ENCODE peak calls at places on chromosomes 7 and 10, in nine cellular contexts. F is GM23338, W is kidney epithelial cell, U is left ventricle myocardium inferior, T is nephron progenitor cell, Y is HFF-Myc, G is hepatocyte, C is RWPE1, Q is HCT116. M is an unnamed sample.

GRCh38 chr10:90925078-90926029 is 4.5 kb upstream of the ANKRD1 start:
- DNase-seq in F (peak; percentile 95), W (no peak), U (no peak), T (no peak), Y (no peak), G (no peak), C (no peak), Q (no peak), M (no peak)

GRCh38 chr10:104040862-104041789 is 44.6 kb downstream of the COL17A1 start:
- DNase-seq in F (no peak), W (no peak), U (no peak), T (no peak), Y (no peak), G (no peak), C (no peak), Q (no peak), M (no peak)

GRCh38 chr10:75919913-75920312 is 488.5 kb downstream of the LRMDA start:
- DNase-seq in F (no peak), W (no peak), U (no peak), T (no peak), Y (no peak), G (no peak), C (no peak), Q (no peak), M (no peak)

GRCh38 chr7:39430441-39430840 is 135.8 kb upstream of the YAE1 start:
- DNase-seq in F (no peak), W (no peak), U (no peak), T (no peak), Y (no peak), G (no peak), C (no peak), Q (no peak), M (no peak)

GRCh38 chr10:8053446-8054242 is 844 bp upstream of the GATA3 start:
- DNase-seq in F (peak; percentile 95), W (no peak), U (peak; percentile 78), T (peak; percentile 96), Y (peak; percentile 37), G (peak; percentile 95), C (peak; percentile 97), Q (peak; percentile 55), M (peak; percentile 81)

GRCh38 chr10:84333864-84334451 is 5.6 kb downstream of the CCSER2 start:
- DNase-seq in F (peak; percentile 53), W (no peak), U (no peak), T (no peak), Y (no peak), G (no peak), C (peak; percentile 69), Q (no peak), M (no peak)

GRCh38 chr7:155451522-155452239 is 6.2 kb upstream of the EN2 start:
- DNase-seq in F (no peak), W (no peak), U (no peak), T (no peak), Y (no peak), G (no peak), C (no peak), Q (no peak), M (no peak)

GRCh38 chr7:151007469-151007898 is 16.7 kb downstream of the NOS3 start:
- DNase-seq in F (no peak), W (no peak), U (no peak), T (no peak), Y (no peak), G (no peak), C (no peak), Q (no peak), M (no peak)

GRCh38 chr7:42096681-42097637 is 140.1 kb downstream of the GLI3 start:
- DNase-seq in F (no peak), W (no peak), U (peak; percentile 61), T (peak; percentile 33), Y (no peak), G (peak; percentile 28), C (no peak), Q (no peak), M (no peak)

GRCh38 chr10:33195608-33196376 is 138.7 kb downstream of the NRP1 start:
- DNase-seq in F (no peak), W (no peak), U (no peak), T (no peak), Y (no peak), G (peak; percentile 29), C (no peak), Q (no peak), M (no peak)

GRCh38 chr10:59290448-59290847 is 71.9 kb downstream of the FAM13C start:
- DNase-seq in F (peak; percentile 13), W (no peak), U (no peak), T (no peak), Y (no peak), G (no peak), C (no peak), Q (no peak), M (no peak)
- TF ChIP-seq CTCF in F (peak; percentile 3), W (no peak), U (peak; percentile 9), T (no peak), Y (peak; percentile 17), G (no peak), C (no peak), Q (no peak), M (peak; percentile 18)

GRCh38 chr7:120332433-120332832 is 59.5 kb downstream of the KCND2 start:
- DNase-seq in F (no peak), W (no peak), U (no peak), T (no peak), Y (no peak), G (no peak), C (no peak), Q (no peak), M (no peak)

GRCh38 chr7:120334475-120334874 is 61.5 kb downstream of the KCND2 start:
- DNase-seq in F (no peak), W (no peak), U (no peak), T (no peak), Y (no peak), G (no peak), C (no peak), Q (no peak), M (no peak)

GRCh38 chr7:120337308-120337907 is 64.4 kb downstream of the KCND2 start:
- DNase-seq in F (peak; percentile 70), W (no peak), U (no peak), T (no peak), Y (no peak), G (peak; percentile 34), C (peak; percentile 2), Q (peak; percentile 21), M (no peak)
- TF ChIP-seq CTCF in F (peak; percentile 61), W (peak; percentile 69), U (peak; percentile 40), T (peak; percentile 56), Y (peak; percentile 24), G (peak; percentile 50), C (peak; percentile 64), Q (peak; percentile 85), M (peak; percentile 49)

GRCh38 chr10:83166344-83166743 is 973.0 kb upstream of the GHITM start:
- DNase-seq in F (peak; percentile 75), W (no peak), U (no peak), T (peak; percentile 22), Y (no peak), G (peak; percentile 34), C (no peak), Q (no peak), M (no peak)
- TF ChIP-seq CTCF in F (peak; percentile 56), W (peak; percentile 37), U (no peak), T (peak; percentile 41), Y (peak; percentile 13), G (peak; percentile 24), C (no peak), Q (no peak), M (peak; percentile 34)

GRCh38 chr10:31031666-31032514 is at the start of gene ZNF438:
- DNase-seq in F (peak; percentile 97), W (peak; percentile 58), U (peak; percentile 96), T (peak; percentile 97), Y (peak; percentile 88), G (peak; percentile 98), C (peak; percentile 95), Q (peak; percentile 80), M (peak; percentile 25)
- TF ChIP-seq CTCF in F (peak; percentile 50), W (peak; percentile 51), U (peak; percentile 76), T (peak; percentile 18), Y (no peak), G (peak; percentile 58), C (peak; percentile 59), Q (peak; percentile 56), M (peak; percentile 49)

DNA sequence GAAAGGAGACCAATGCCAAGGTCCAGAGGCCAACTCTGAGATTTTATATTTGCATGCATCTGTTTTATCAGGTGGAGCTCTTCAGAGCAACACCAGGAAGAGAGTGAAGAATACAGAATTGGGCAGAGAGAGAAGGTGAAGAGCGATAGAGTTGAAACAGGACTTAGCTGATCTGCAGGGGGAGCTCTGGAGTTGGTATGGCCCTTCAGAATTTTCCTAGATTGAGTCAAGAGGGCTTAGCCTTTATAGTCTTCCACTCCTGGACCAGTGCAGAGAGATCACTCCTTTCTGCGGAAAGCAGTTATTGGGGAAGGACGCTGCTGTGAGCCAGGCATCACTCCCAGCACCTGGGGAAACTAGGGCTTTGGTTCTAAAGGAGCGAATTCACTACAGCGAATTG is 105.0 kb upstream of the DGKB start:
- DNase-seq in F (peak; percentile 83), W (no peak), U (no peak), T (peak; percentile 14), Y (peak; percentile 12), G (peak; percentile 26), C (no peak), Q (peak; percentile 43), M (no peak)
- TF ChIP-seq CTCF in F (peak; percentile 77), W (peak; percentile 59), U (no peak), T (peak; percentile 19), Y (peak; percentile 55), G (no peak), C (no peak), Q (peak; percentile 54), M (peak; percentile 32)

GRCh38 chr10:102101152-102101551 is 19.0 kb downstream of the LDB1 start:
- DNase-seq in F (peak; percentile 36), W (no peak), U (no peak), T (no peak), Y (no peak), G (no peak), C (no peak), Q (peak; percentile 39), M (no peak)
- TF ChIP-seq CTCF in F (peak; percentile 41), W (peak; percentile 11), U (no peak), T (no peak), Y (peak; percentile 5), G (no peak), C (no peak), Q (peak; percentile 53), M (no peak)

GRCh38 chr10:11191673-11192072 is 174.0 kb downstream of the CELF2 start:
- DNase-seq in F (no peak), W (no peak), U (no peak), T (no peak), Y (no peak), G (no peak), C (no peak), Q (no peak), M (no peak)
- TF ChIP-seq CTCF in F (no peak), W (no peak), U (no peak), T (no peak), Y (no peak), G (no peak), C (no peak), Q (no peak), M (no peak)

GRCh38 chr7:64951250-64951848 is 39.5 kb downstream of the ZNF117 start:
- DNase-seq in F (peak; percentile 75), W (peak; percentile 4), U (no peak), T (no peak), Y (peak; percentile 31), G (peak; percentile 57), C (peak; percentile 51), Q (peak; percentile 16), M (no peak)
- TF ChIP-seq CTCF in F (peak; percentile 71), W (peak; percentile 62), U (peak; percentile 89), T (peak; percentile 80), Y (peak; percentile 54), G (peak; percentile 73), C (peak; percentile 91), Q (peak; percentile 79), M (peak; percentile 75)

M was measured in D721Med.